ENCODE peak calls at places on chromosome 15, in five cellular contexts. V is nucleus accumbens; U is OCI-LY7; K is HAP-1; Y is activated naive CD4-positive, alpha-beta T cell. B is an unnamed sample.

GRCh38 chr15:68330911-68331310 is 53.4 kb downstream of the FEM1B start:
- DNase-seq in V (peak), U (no peak), Y (no peak), K (no peak), B (peak)

GRCh38 chr15:95655089-95655488 is 675.4 kb upstream of the NR2F2 start:
- DNase-seq in K (no peak), V (no peak), Y (no peak), U (no peak), B (no peak)

GRCh38 chr15:94582368-94582767 is 351.0 kb downstream of the MCTP2 start:
- DNase-seq in Y (no peak), U (peak), V (no peak), K (peak), B (no peak)

GRCh38 chr15:72339777-72340177 is 19.8 kb upstream of the CELF6 start:
- DNase-seq in K (no peak), Y (no peak), U (no peak), V (no peak), B (peak)

GRCh38 chr15:100211855-100212850 is 129.6 kb downstream of the ADAMTS17 start:
- DNase-seq in U (no peak), Y (no peak), K (no peak), V (no peak), B (no peak)

GRCh38 chr15:31845791-31846190 is 184.5 kb upstream of the CHRNA7 start:
- DNase-seq in K (no peak), V (no peak), Y (no peak), U (no peak), B (no peak)

GRCh38 chr15:68354923-68355322 is 77.0 kb downstream of the ITGA11 start:
- DNase-seq in V (no peak), K (no peak), Y (no peak), U (no peak), B (no peak)

GRCh38 chr15:77634266-77634962 is 1.7 kb upstream of the LINGO1 start:
- DNase-seq in Y (peak), U (peak), V (peak), K (peak), B (peak)

GRCh38 chr15:86164222-86164898 is 84.7 kb downstream of the AGBL1 start:
- DNase-seq in U (no peak), V (no peak), K (no peak), Y (no peak), B (no peak)

GRCh38 chr15:38024293-38025091 is 90.1 kb downstream of the TMCO5A start:
- DNase-seq in K (no peak), U (peak), Y (no peak), V (no peak), B (no peak)

GRCh38 chr15:85810075-85810474 is 15.3 kb upstream of the KLHL25 start:
- DNase-seq in U (no peak), K (no peak), V (no peak), Y (no peak), B (no peak)

GRCh38 chr15:51250217-51251011 is 88.0 kb downstream of the CYP19A1 start:
- DNase-seq in K (no peak), Y (no peak), U (no peak), V (no peak), B (no peak)

GRCh38 chr15:45377630-45378148 is 655 bp downstream of the GATM start:
- DNase-seq in V (peak), Y (no peak), U (no peak), K (no peak), B (peak)

GRCh38 chr15:67607329-67607728 is 64.8 kb downstream of the MAP2K5 start:
- DNase-seq in V (no peak), Y (no peak), U (no peak), K (no peak), B (no peak)

GRCh38 chr15:42069496-42070275 is 24.7 kb downstream of the PLA2G4D start:
- DNase-seq in U (no peak), Y (no peak), V (no peak), K (no peak), B (no peak)

GRCh38 chr15:44435893-44436667 is 8.7 kb downstream of the CTDSPL2 start:
- DNase-seq in K (no peak), Y (no peak), U (no peak), V (no peak), B (no peak)

GRCh38 chr15:66169023-66169422 is 84.5 kb downstream of the MEGF11 start:
- DNase-seq in U (peak), K (no peak), Y (no peak), V (no peak), B (no peak)

GRCh38 chr15:88738796-88739195 is 64.4 kb upstream of the ACAN start:
- DNase-seq in Y (no peak), V (no peak), K (no peak), U (no peak), B (no peak)

GRCh38 chr15:61483599-61483998 is 254.5 kb upstream of the RORA start:
- DNase-seq in U (no peak), K (no peak), Y (no peak), V (no peak), B (no peak)

GRCh38 chr15:42118650-42119531 is 24.5 kb upstream of the PLA2G4D start:
- DNase-seq in U (no peak), Y (no peak), K (peak), V (no peak), B (no peak)

GRCh38 chr15:43905755-43906154 is 79.0 kb downstream of the WDR76 start:
- DNase-seq in K (no peak), Y (no peak), U (no peak), V (no peak), B (no peak)

GRCh38 chr15:91839867-91840266 is 13.6 kb upstream of the SLCO3A1 start:
- DNase-seq in Y (no peak), U (no peak), K (no peak), V (no peak), B (no peak)

GRCh38 chr15:69704229-69704628 is 251.6 kb downstream of the RPLP1 start:
- DNase-seq in U (no peak), V (no peak), K (no peak), Y (no peak), B (no peak)

GRCh38 chr15:58931985-58932384 is 1.5 kb downstream of the SLTM start:
- DNase-seq in K (no peak), Y (no peak), V (no peak), U (peak), B (no peak)

GRCh38 chr15:85479071-85479647 is 98.8 kb downstream of the AKAP13 start:
- DNase-seq in K (no peak), Y (no peak), V (no peak), U (no peak), B (no peak)